ENCODE peak calls at places on chromosomes 7 and 10, in nine cellular contexts. F, Z, W, P, T, M, X, G and K are unnamed samples. For H3K4me1, the result is how much of the 10 kb centered on the place peaks cover.

GRCh38 chr7:45203947-45204445 is 46.4 kb downstream of the RAMP3 start:
- DNase-seq in F (no peak), Z (no peak), W (peak), P (no peak), T (peak), M (no peak), X (peak), G (no peak), K (no peak)

GRCh38 chr7:143016996-143017395 is 9.9 kb downstream of the OR9A2 start:
- DNase-seq in F (no peak), Z (no peak), W (no peak), P (no peak), T (no peak), M (no peak), X (no peak), G (no peak), K (no peak)

GRCh38 chr10:96257944-96258343 is 13.4 kb downstream of the BLNK start:
- DNase-seq in F (no peak), Z (no peak), W (no peak), P (no peak), T (no peak), M (no peak), X (no peak), G (no peak), K (no peak)

GRCh38 chr7:1053816-1054370 is 9.5 kb downstream of the GPR146 start:
- DNase-seq in F (no peak), Z (no peak), W (no peak), P (no peak), T (no peak), M (peak), X (no peak), G (no peak), K (no peak)

GRCh38 chr7:19107392-19108147 is 9.9 kb downstream of the TWIST1 start:
- DNase-seq in F (no peak), Z (peak), W (peak), P (peak), T (peak), M (peak), X (peak), G (peak), K (peak)

GRCh38 chr10:17617031-17617911 is at the start of gene HACD1:
- DNase-seq in F (peak), Z (peak), W (peak), P (peak), T (peak), M (peak), X (peak), G (peak), K (peak)

GRCh38 chr7:157824011-157824818 is 487.4 kb downstream of the DNAJB6 start:
- DNase-seq in F (no peak), Z (no peak), W (no peak), P (no peak), T (no peak), M (no peak), X (no peak), G (no peak), K (no peak)

GRCh38 chr7:74044366-74045350 is 16.7 kb downstream of the ELN start:
- DNase-seq in F (no peak), Z (no peak), W (no peak), P (no peak), T (no peak), M (no peak), X (no peak), G (no peak), K (peak)

GRCh38 chr10:110067960-110068770 is 60.4 kb downstream of the ADD3 start:
- DNase-seq in F (no peak), Z (no peak), W (peak), P (no peak), T (no peak), M (peak), X (peak), G (peak), K (peak)

GRCh38 chr10:103916901-103917300 is 1.1 kb downstream of the STN1 start:
- DNase-seq in F (no peak), Z (peak), W (no peak), P (no peak), T (peak), M (no peak), X (no peak), G (no peak), K (no peak)

GRCh38 chr10:103915794-103916193 is 2.2 kb downstream of the STN1 start:
- DNase-seq in F (no peak), Z (peak), W (no peak), P (no peak), T (no peak), M (no peak), X (no peak), G (no peak), K (no peak)

GRCh38 chr10:103916254-103916653 is 1.7 kb downstream of the STN1 start:
- DNase-seq in F (no peak), Z (no peak), W (peak), P (no peak), T (peak), M (no peak), X (no peak), G (no peak), K (no peak)

GRCh38 chr10:103918053-103918846 is at the start of gene STN1:
- DNase-seq in F (peak), Z (peak), W (peak), P (peak), T (peak), M (peak), X (peak), G (peak), K (peak)

DNA sequence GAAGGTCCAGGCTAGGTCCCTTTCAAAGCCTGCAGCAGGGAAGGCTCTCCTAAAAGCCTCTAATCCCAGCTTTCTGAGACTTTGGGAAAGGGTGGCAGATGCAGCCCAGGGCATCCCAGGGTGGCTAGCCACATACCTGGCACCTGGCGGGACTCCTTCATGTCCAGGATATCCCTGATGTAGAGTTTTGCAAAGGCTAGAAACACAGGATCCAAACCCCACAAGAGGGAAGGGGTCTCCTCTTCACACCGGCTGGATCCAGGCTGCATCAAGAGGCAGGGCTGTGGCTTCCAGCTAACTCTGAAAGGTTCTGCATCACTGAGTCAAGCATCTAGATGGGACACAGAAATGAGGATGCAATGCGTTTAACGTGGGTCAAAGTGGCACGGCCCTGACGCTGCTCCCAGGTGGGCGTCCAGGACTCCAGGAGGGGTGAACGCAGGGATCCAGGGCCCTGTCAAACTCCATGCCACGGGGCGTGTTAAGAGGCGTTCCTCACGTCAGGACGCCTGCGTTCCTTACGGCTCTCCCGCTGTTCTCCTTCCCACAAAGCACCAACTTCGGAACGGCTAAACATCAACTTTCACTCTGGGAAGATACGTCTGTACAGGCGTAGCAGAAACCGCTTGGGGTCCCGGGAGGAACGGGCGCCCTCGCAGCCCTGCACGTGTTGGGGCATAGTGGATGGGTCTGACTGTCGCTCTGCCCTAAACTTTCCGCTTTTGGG is 495 bp downstream of the STN1 start:
- DNase-seq in F (no peak), Z (no peak), W (peak), P (peak), T (no peak), M (peak), X (no peak), G (peak), K (no peak)
- H3K4me1 ChIP-seq in F (under half), Z (under half), W (under half), P (under half), T (under half), M (under half), X (under half), G (under half), K (under half)

DNA sequence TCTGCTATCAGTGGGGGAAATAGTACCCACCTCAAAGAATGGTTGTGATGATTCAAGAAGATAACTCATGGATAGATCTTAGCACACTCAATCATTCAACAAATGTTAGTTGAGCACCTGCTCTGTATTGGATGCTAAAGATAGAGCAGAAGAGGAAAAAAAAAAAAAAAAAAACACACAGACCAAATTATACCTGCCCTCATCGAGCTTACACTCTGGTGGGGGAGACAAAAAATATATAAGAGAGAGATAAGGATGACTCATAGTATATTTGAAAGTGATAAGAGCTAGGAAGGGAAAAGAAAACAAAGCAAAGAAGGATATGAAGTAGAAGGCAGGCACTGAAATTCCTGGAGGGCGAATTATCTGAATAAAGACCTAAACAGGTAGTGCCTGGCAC is 258.5 kb downstream of the SFMBT2 start:
- DNase-seq in F (no peak), Z (no peak), W (no peak), P (no peak), T (no peak), M (no peak), X (no peak), G (no peak), K (no peak)
- TF ChIP-seq EZH2 in F (no peak), Z (no peak), W (no peak), P (no peak), T (no peak), M (no peak), X (no peak), G (no peak), K (no peak)

DNA sequence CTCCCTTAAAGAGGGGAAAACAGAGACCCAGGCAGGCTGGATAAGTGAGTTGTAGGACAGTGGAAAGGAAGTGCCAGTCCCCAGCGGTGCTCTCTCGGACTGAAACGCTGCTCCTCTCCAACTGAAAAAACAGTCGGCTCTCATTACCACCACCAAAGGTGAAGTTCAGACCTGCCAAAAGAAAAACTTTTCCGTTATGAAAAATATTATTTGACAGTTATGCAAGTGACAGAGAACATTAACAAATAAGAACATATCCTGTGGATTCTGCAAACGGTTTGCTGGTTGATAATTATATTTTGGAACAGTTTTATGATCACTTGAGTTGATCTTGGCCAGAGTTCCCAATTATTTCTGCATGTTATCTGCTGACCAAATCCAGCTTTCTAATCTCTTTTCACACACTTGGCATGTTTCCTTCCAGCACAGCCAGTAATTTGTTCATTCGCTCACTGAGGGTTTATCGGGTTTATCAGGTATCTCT is 82.6 kb downstream of the PTPRE start:
- DNase-seq in F (no peak), Z (no peak), W (no peak), P (peak), T (no peak), M (no peak), X (no peak), G (no peak), K (peak)
- H3K27ac ChIP-seq in F (no peak), Z (no peak), W (no peak), P (peak), T (no peak), M (no peak), X (no peak), G (no peak), K (peak)

GRCh38 chr7:132933076-132933466 is 148.8 kb downstream of the CHCHD3 start:
- DNase-seq in F (no peak), Z (no peak), W (peak), P (peak), T (peak), M (no peak), X (peak), G (no peak), K (peak)

GRCh38 chr7:132930881-132931280 is 151.0 kb downstream of the CHCHD3 start:
- DNase-seq in F (no peak), Z (peak), W (no peak), P (no peak), T (no peak), M (peak), X (peak), G (peak), K (peak)

GRCh38 chr7:132934017-132934416 is 147.9 kb downstream of the CHCHD3 start:
- DNase-seq in F (no peak), Z (no peak), W (no peak), P (no peak), T (no peak), M (no peak), X (no peak), G (no peak), K (no peak)

GRCh38 chr7:132935608-132936007 is 146.3 kb downstream of the CHCHD3 start:
- DNase-seq in F (no peak), Z (no peak), W (no peak), P (no peak), T (no peak), M (no peak), X (no peak), G (no peak), K (no peak)

DNA sequence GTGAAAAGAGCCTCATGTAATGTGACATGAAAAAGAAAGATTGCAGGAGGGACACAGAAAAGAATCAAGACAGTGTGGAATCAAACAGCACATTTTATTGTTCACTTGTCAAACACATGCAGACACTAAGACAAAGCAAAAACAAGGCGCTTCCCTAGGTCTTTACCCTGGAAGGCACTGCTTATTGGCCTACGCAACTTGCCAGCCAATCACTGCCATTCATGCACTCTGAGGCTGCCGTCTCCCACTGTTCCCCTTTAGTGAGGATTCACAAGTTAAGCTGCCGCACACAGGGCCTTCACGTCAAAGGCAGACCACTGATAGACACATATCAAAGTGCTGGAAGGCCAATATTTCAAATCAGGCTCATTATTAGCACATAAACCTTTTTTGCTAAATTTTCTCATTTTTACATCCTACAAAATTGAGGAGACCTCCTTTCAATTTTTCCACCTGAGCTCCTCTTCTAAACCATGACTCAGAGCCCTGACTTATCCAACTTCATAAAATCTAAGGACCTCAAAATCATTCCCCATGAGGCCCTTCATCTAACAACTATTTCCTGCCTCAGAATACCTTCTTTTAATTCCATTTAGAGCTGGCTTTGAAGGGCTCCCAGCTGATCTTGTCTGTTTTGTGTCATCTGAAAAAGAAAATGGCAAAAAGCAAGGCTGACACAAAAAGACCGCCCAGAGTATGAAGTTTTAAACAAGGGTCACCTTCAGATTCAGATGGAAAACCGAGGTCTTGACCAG is 149.4 kb downstream of the CHCHD3 start:
- DNase-seq in F (no peak), Z (no peak), W (peak), P (peak), T (no peak), M (peak), X (no peak), G (peak), K (peak)
- H3K4me1 ChIP-seq in F (under half), Z (under half), W (under half), P (under half), T (under half), M (under half), X (under half), G (under half), K (under half)

GRCh38 chr10:99527526-99528255 is 5.1 kb upstream of the NKX2-3 start:
- DNase-seq in F (no peak), Z (no peak), W (no peak), P (no peak), T (no peak), M (peak), X (no peak), G (peak), K (no peak)
- TF ChIP-seq EZH2 in F (no peak), Z (no peak), W (peak), P (peak), T (peak), M (peak), X (no peak), G (peak), K (no peak)

GRCh38 chr7:70574314-70574713 is 557.6 kb upstream of the GALNT17 start:
- DNase-seq in F (no peak), Z (no peak), W (no peak), P (no peak), T (no peak), M (no peak), X (no peak), G (no peak), K (no peak)
- H3K27ac ChIP-seq in F (no peak), Z (no peak), W (no peak), P (no peak), T (no peak), M (no peak), X (no peak), G (no peak), K (no peak)